ENCODE peak calls at places on chromosomes 6 and 20, in seven cellular contexts. T, M, R, L, E, H and C are unnamed samples.
A peak's percentile ranks its signal among the peaks of the same experiment; 100 is the strongest.

GRCh38 chr20:36647194-36648121 is 1.5 kb upstream of the SLA2 start:
- DNase-seq in M (no peak), T (no peak), R (no peak), H (no peak), E (no peak), L (no peak), C (no peak)

GRCh38 chr20:54219751-54220426 is 12.0 kb downstream of the PFDN4 start:
- DNase-seq in L (no peak), T (no peak), M (peak; percentile 28), H (no peak), R (no peak), E (peak; percentile 16), C (no peak)

GRCh38 chr20:6698056-6698455 is 69.4 kb upstream of the BMP2 start:
- DNase-seq in T (no peak), H (no peak), R (no peak), E (no peak), L (no peak), M (peak; percentile 7), C (no peak)

GRCh38 chr20:5356921-5357320 is 40.2 kb upstream of the PROKR2 start:
- DNase-seq in M (no peak), L (no peak), R (no peak), E (no peak), T (no peak), H (no peak), C (no peak)

GRCh38 chr6:73340048-73340447 is 14.0 kb downstream of the DPPA5 start:
- DNase-seq in R (no peak), L (no peak), E (no peak), H (no peak), T (no peak), M (no peak), C (no peak)

GRCh38 chr6:106547053-106547414 is 82.3 kb downstream of the RTN4IP1 start:
- DNase-seq in E (no peak), H (no peak), L (no peak), R (no peak), M (peak; percentile 49), T (no peak), C (no peak)

GRCh38 chr20:1377984-1378742 is 14.7 kb downstream of the FKBP1A start:
- DNase-seq in E (no peak), T (no peak), R (no peak), H (no peak), L (no peak), M (peak; percentile 26), C (no peak)

GRCh38 chr20:58389324-58389967 is 417 bp downstream of the VAPB start:
- DNase-seq in E (peak; percentile 51), M (no peak), H (peak; percentile 39), R (no peak), L (no peak), T (no peak), C (no peak)

GRCh38 chr20:57772349-57772964 is 62.6 kb upstream of the PMEPA1 start:
- DNase-seq in T (peak; percentile 6), M (no peak), R (no peak), E (no peak), L (no peak), H (no peak), C (peak; percentile 72)

GRCh38 chr6:138162947-138163569 is 1.3 kb downstream of the ARFGEF3 start:
- DNase-seq in R (no peak), H (no peak), M (no peak), T (no peak), L (no peak), E (no peak), C (no peak)

GRCh38 chr6:17630511-17631073 is 30.5 kb downstream of the FAM8A1 start:
- DNase-seq in H (no peak), L (no peak), M (no peak), E (no peak), T (no peak), R (no peak), C (no peak)

GRCh38 chr6:34723203-34723602 is 26.6 kb upstream of the ILRUN start:
- DNase-seq in T (peak; percentile 13), R (no peak), E (no peak), L (no peak), M (no peak), H (no peak), C (no peak)

GRCh38 chr6:33248643-33248931 is 23.1 kb downstream of the VPS52 start:
- DNase-seq in R (no peak), L (no peak), M (no peak), T (no peak), E (no peak), H (peak; percentile 38), C (no peak)

GRCh38 chr6:13101409-13101808 is 226.9 kb downstream of the TBC1D7 start:
- DNase-seq in M (no peak), T (no peak), H (no peak), L (no peak), R (no peak), E (no peak), C (no peak)

GRCh38 chr6:3455121-3455489 is 1.7 kb downstream of the SLC22A23 start:
- DNase-seq in M (no peak), T (no peak), R (no peak), H (no peak), L (no peak), E (no peak), C (no peak)

GRCh38 chr6:134729590-134729989 is 220.3 kb downstream of the ALDH8A1 start:
- DNase-seq in E (no peak), L (no peak), H (no peak), M (no peak), R (no peak), T (no peak), C (no peak)

GRCh38 chr6:126033696-126034095 is 47.4 kb downstream of the TRMT11 start:
- DNase-seq in L (no peak), M (no peak), H (peak; percentile 52), R (no peak), T (peak; percentile 73), E (peak; percentile 23), C (peak; percentile 45)

GRCh38 chr6:49038294-49038693 is 424.8 kb downstream of the MMUT start:
- DNase-seq in H (no peak), E (no peak), M (no peak), L (no peak), T (no peak), R (no peak), C (no peak)

GRCh38 chr6:31607317-31607716 is 7.7 kb upstream of the AIF1 start:
- DNase-seq in L (no peak), M (no peak), R (no peak), T (no peak), E (no peak), H (no peak), C (no peak)

GRCh38 chr6:159972506-159973268 is 3.8 kb downstream of the IGF2R start:
- DNase-seq in E (no peak), R (no peak), M (no peak), H (no peak), T (no peak), L (no peak), C (no peak)

GRCh38 chr6:36873612-36874011 is 991 bp downstream of the PPIL1 start:
- DNase-seq in T (no peak), H (no peak), L (no peak), R (no peak), E (peak; percentile 32), M (no peak), C (no peak)

GRCh38 chr6:162416845-162417537 is 310.6 kb downstream of the PRKN start:
- DNase-seq in R (no peak), M (no peak), T (no peak), L (no peak), E (no peak), H (peak; percentile 67), C (no peak)

GRCh38 chr20:35117629-35118028 is 25.0 kb upstream of the TRPC4AP start:
- DNase-seq in E (no peak), H (no peak), L (no peak), T (no peak), M (no peak), R (no peak), C (no peak)

GRCh38 chr20:33027769-33028751 is 3.4 kb upstream of the BPIFB6 start:
- DNase-seq in L (peak; percentile 30), R (no peak), M (no peak), T (no peak), H (no peak), E (no peak), C (no peak)

GRCh38 chr6:170572704-170573466 is 11.6 kb downstream of the PDCD2 start:
- DNase-seq in M (no peak), E (no peak), R (no peak), H (no peak), L (no peak), T (no peak), C (no peak)

GRCh38 chr6:157240059-157240959 is 83.0 kb downstream of the TMEM242 start:
- DNase-seq in T (no peak), M (no peak), H (no peak), R (no peak), L (peak; percentile 92), E (peak; percentile 51), C (no peak)
- H3K4me3 ChIP-seq in T (peak overlapping the region; percentile 22), M (no peak overlapping the region), H (no peak overlapping the region), R (peak overlapping the region; percentile 48), L (peak overlapping the region; percentile 55), E (peak overlapping the region; percentile 72), C (no peak overlapping the region)

GRCh38 chr6:123662757-123663156 is 26.0 kb upstream of the TRDN start:
- DNase-seq in T (no peak), M (no peak), L (no peak), E (no peak), R (no peak), H (no peak), C (no peak)

GRCh38 chr6:123668965-123669591 is 32.3 kb upstream of the TRDN start:
- DNase-seq in M (no peak), E (no peak), R (no peak), T (no peak), L (no peak), H (no peak), C (no peak)

DNA sequence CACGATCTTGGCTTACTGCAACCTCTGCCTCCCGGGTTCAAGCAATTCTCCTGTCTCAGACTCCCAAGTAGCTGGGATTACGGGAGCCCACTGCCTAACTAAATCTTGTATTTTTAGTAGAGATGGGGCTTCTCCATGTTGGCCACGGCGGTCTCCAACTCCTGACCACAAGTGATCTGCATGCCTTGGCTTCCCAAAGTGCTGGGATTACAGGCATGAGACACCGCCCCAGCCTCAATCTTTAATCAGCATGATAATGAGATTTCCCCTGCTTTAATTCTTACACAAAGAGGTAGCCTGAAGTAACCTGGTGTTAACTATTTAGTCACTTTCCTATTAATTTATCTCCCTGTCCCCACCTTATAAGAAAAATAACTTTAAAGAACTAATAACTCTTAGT is 31.3 kb upstream of the TRDN start:
- DNase-seq in H (no peak), R (no peak), L (no peak), M (no peak), E (no peak), T (no peak), C (no peak)
- H3K4me3 ChIP-seq in H (no peak overlapping the region), R (no peak overlapping the region), L (no peak overlapping the region), M (no peak overlapping the region), E (no peak overlapping the region), T (no peak overlapping the region), C (no peak overlapping the region)

GRCh38 chr6:90891338-90891715 is 304.5 kb upstream of the MAP3K7 start:
- DNase-seq in E (no peak), H (no peak), L (no peak), R (no peak), T (no peak), M (no peak), C (no peak)
- H3K4me3 ChIP-seq in E (no peak overlapping the region), H (no peak overlapping the region), L (no peak overlapping the region), R (peak overlapping the region; percentile 37), T (no peak overlapping the region), M (no peak overlapping the region), C (no peak overlapping the region)

DNA sequence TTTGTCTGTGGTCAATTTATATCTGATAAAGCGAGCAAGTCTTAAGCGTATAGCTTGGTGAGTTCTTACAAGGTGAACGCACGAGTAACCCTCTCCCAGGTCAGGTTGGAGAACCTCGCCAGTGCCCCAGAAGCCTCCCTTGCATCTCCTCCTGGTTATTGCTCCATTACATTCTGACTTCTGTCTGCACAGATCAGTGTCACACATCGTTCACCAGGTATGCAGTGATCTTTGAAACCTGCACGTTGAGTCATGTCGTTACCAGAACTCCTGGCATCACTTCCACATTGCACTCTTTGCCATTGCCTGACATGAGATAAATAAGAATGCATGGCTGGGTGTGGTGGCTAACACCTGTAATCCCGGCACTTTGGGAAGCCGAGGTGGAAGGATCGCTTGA is 44.2 kb downstream of the AKAP12 start:
- DNase-seq in T (no peak), R (no peak), L (no peak), E (no peak), M (no peak), H (no peak), C (no peak)
- H3K4me3 ChIP-seq in T (no peak overlapping the region), R (no peak overlapping the region), L (no peak overlapping the region), E (no peak overlapping the region), M (no peak overlapping the region), H (no peak overlapping the region), C (no peak overlapping the region)